ENCODE peak calls at places on chromosomes 12 and 14, in seven cellular contexts. W is CMK, O is NCI-H2227 treated with DMSO at 0.1 percent for 48 hours, E is HT1080, A is AG09309, D is EL, Q is omental fat pad. C is an unnamed sample.

GRCh38 chr14:104665663-104666522 is 23.5 kb upstream of the INF2 start:
- DNase-seq in W (no peak), O (no peak), E (peak), A (no peak), D (no peak), Q (no peak), C (peak)

GRCh38 chr14:74636424-74637183 is 24.6 kb upstream of the LTBP2 start:
- DNase-seq in W (no peak), O (no peak), E (no peak), A (no peak), D (peak), Q (no peak), C (no peak)

GRCh38 chr12:89880695-89881350 is 172.2 kb upstream of the ATP2B1 start:
- DNase-seq in W (peak), O (no peak), E (no peak), A (no peak), D (no peak), Q (no peak), C (no peak)

GRCh38 chr14:57352771-57353170 is 37.6 kb upstream of the NAA30 start:
- DNase-seq in W (no peak), O (no peak), E (peak), A (no peak), D (no peak), Q (no peak), C (peak)

GRCh38 chr12:94553130-94553519 is 93.5 kb upstream of the CEP83 start:
- DNase-seq in W (no peak), O (no peak), E (peak), A (peak), D (peak), Q (no peak), C (peak)

GRCh38 chr12:116162071-116162470 is 115.4 kb downstream of the MED13L start:
- DNase-seq in W (no peak), O (no peak), E (no peak), A (no peak), D (no peak), Q (no peak), C (no peak)

GRCh38 chr12:85059594-85059993 is 23.4 kb downstream of the LRRIQ1 start:
- DNase-seq in W (no peak), O (no peak), E (no peak), A (no peak), D (no peak), Q (no peak), C (no peak)

GRCh38 chr14:106228541-106229158 is 702.3 kb downstream of the TMEM121 start:
- DNase-seq in W (no peak), O (no peak), E (no peak), A (no peak), D (no peak), Q (no peak), C (no peak)

GRCh38 chr14:87869619-87870583 is 123.1 kb downstream of the GALC start:
- DNase-seq in W (no peak), O (no peak), E (peak), A (peak), D (peak), Q (no peak), C (peak)

GRCh38 chr14:92577321-92577742 is 63.8 kb downstream of the RIN3 start:
- DNase-seq in W (no peak), O (no peak), E (no peak), A (no peak), D (no peak), Q (no peak), C (no peak)

GRCh38 chr14:78764240-78764639 is 594.1 kb downstream of the NRXN3 start:
- DNase-seq in W (no peak), O (no peak), E (peak), A (no peak), D (peak), Q (no peak), C (no peak)

GRCh38 chr12:110249105-110249504 is 31.9 kb upstream of the ATP2A2 start:
- DNase-seq in W (no peak), O (no peak), E (no peak), A (no peak), D (no peak), Q (no peak), C (no peak)

GRCh38 chr12:131233737-131234474 is 280.2 kb downstream of the ADGRD1 start:
- DNase-seq in W (no peak), O (no peak), E (no peak), A (no peak), D (no peak), Q (no peak), C (no peak)

GRCh38 chr12:120239776-120240494 is 25.6 kb downstream of the PXN start:
- DNase-seq in W (no peak), O (no peak), E (no peak), A (no peak), D (no peak), Q (no peak), C (no peak)

GRCh38 chr12:66708704-66709443 is 30.0 kb upstream of the GRIP1 start:
- DNase-seq in W (no peak), O (no peak), E (peak), A (no peak), D (peak), Q (no peak), C (peak)

GRCh38 chr14:64812412-64812811 is 67.3 kb downstream of the SPTB start:
- DNase-seq in W (no peak), O (peak), E (no peak), A (no peak), D (no peak), Q (no peak), C (no peak)

GRCh38 chr12:64658892-64659481 is 48.7 kb downstream of the RASSF3 start:
- DNase-seq in W (no peak), O (no peak), E (no peak), A (no peak), D (no peak), Q (no peak), C (no peak)

GRCh38 chr12:101051901-101052550 is 158.0 kb downstream of the SLC5A8 start:
- DNase-seq in W (no peak), O (peak), E (peak), A (peak), D (peak), Q (no peak), C (peak)

GRCh38 chr12:30945443-30946164 is 19.1 kb downstream of the TSPAN11 start:
- DNase-seq in W (no peak), O (no peak), E (no peak), A (no peak), D (no peak), Q (no peak), C (no peak)

GRCh38 chr14:51730094-51730493 is 78.4 kb downstream of the FRMD6 start:
- DNase-seq in W (no peak), O (no peak), E (no peak), A (no peak), D (no peak), Q (no peak), C (no peak)

GRCh38 chr12:13211859-13212664 is 15.5 kb downstream of the EMP1 start:
- DNase-seq in W (no peak), O (peak), E (peak), A (no peak), D (peak), Q (no peak), C (peak)

GRCh38 chr14:79464468-79464867 is 746.8 kb downstream of the DIO2 start:
- DNase-seq in W (no peak), O (no peak), E (no peak), A (no peak), D (peak), Q (no peak), C (peak)

GRCh38 chr12:121003650-121004049 is 12.6 kb downstream of the C12orf43 start:
- DNase-seq in W (no peak), O (no peak), E (no peak), A (no peak), D (no peak), Q (no peak), C (no peak)

GRCh38 chr12:12735301-12735700 is 18.1 kb downstream of the CDKN1B start:
- DNase-seq in W (no peak), O (no peak), E (peak), A (no peak), D (peak), Q (no peak), C (no peak)

GRCh38 chr14:102058931-102059330 is 27.9 kb downstream of the HSP90AA1 start:
- DNase-seq in W (no peak), O (no peak), E (no peak), A (no peak), D (no peak), Q (no peak), C (no peak)

GRCh38 chr12:104694711-104695110 is 238.0 kb downstream of the CHST11 start:
- DNase-seq in W (no peak), O (no peak), E (no peak), A (no peak), D (no peak), Q (no peak), C (no peak)

GRCh38 chr14:29804481-29804880 is 123.2 kb downstream of the PRKD1 start:
- DNase-seq in W (no peak), O (no peak), E (no peak), A (no peak), D (no peak), Q (no peak), C (no peak)

GRCh38 chr12:78331764-78332163 is 501.1 kb downstream of the NAV3 start:
- DNase-seq in W (no peak), O (no peak), E (no peak), A (no peak), D (no peak), Q (no peak), C (no peak)

GRCh38 chr12:78494911-78495310 is 369.7 kb upstream of the SYT1 start:
- DNase-seq in W (no peak), O (no peak), E (no peak), A (no peak), D (peak), Q (no peak), C (no peak)

GRCh38 chr12:130705174-130705880 is 10.8 kb downstream of the RIMBP2 start:
- DNase-seq in W (no peak), O (no peak), E (no peak), A (no peak), D (no peak), Q (no peak), C (no peak)

GRCh38 chr12:6842075-6842474 is 1.4 kb downstream of the GNB3 start:
- DNase-seq in W (no peak), O (no peak), E (no peak), A (no peak), D (no peak), Q (no peak), C (no peak)

GRCh38 chr14:39998114-39998513 is 565.9 kb upstream of the FBXO33 start:
- DNase-seq in W (no peak), O (no peak), E (no peak), A (no peak), D (no peak), Q (no peak), C (no peak)